ENCODE peak calls at places on chromosomes 13 and 19, in eight cellular contexts. One of them, this sample, is unnamed.

GRCh38 chr13:39676315-39676876 is 20.9 kb downstream of the COG6 start:
- DNase-seq in lower leg skin: no peak
- DNase-seq in lung: no peak
- DNase-seq in HFFc6: peak; percentile 46
- DNase-seq in ovary: no peak
- DNase-seq in pancreas: no peak
- DNase-seq in activated B cell treated with CpG ODN at 0.5 μM for 24 hours: no peak
- DNase-seq in fibroblast of pulmonary artery: peak; percentile 75
- DNase-seq in this sample: peak; percentile 16

GRCh38 chr13:27797228-27797624 is 4.9 kb downstream of the GSX1 start:
- DNase-seq in activated B cell treated with CpG ODN at 0.5 μM for 24 hours: no peak
- DNase-seq in lower leg skin: no peak
- DNase-seq in pancreas: no peak
- DNase-seq in ovary: no peak
- DNase-seq in fibroblast of pulmonary artery: peak; percentile 31
- DNase-seq in lung: no peak
- DNase-seq in HFFc6: peak; percentile 1
- DNase-seq in this sample: peak; percentile 37

GRCh38 chr19:34430738-34431625 is 2.8 kb downstream of the UBA2 start:
- DNase-seq in activated B cell treated with CpG ODN at 0.5 μM for 24 hours: no peak
- DNase-seq in fibroblast of pulmonary artery: peak; percentile 70
- DNase-seq in ovary: no peak
- DNase-seq in lower leg skin: no peak
- DNase-seq in lung: no peak
- DNase-seq in HFFc6: peak; percentile 58
- DNase-seq in pancreas: no peak
- DNase-seq in this sample: peak; percentile 51

GRCh38 chr13:114099918-114100445 is 32.4 kb downstream of the RASA3 start:
- DNase-seq in lower leg skin: no peak
- DNase-seq in activated B cell treated with CpG ODN at 0.5 μM for 24 hours: no peak
- DNase-seq in pancreas: no peak
- DNase-seq in HFFc6: no peak
- DNase-seq in ovary: peak; percentile 22
- DNase-seq in lung: no peak
- DNase-seq in fibroblast of pulmonary artery: peak; percentile 37
- DNase-seq in this sample: no peak

GRCh38 chr13:109211616-109212015 is 574.8 kb downstream of the IRS2 start:
- DNase-seq in pancreas: no peak
- DNase-seq in lower leg skin: no peak
- DNase-seq in ovary: no peak
- DNase-seq in lung: no peak
- DNase-seq in fibroblast of pulmonary artery: peak; percentile 13
- DNase-seq in activated B cell treated with CpG ODN at 0.5 μM for 24 hours: no peak
- DNase-seq in HFFc6: peak; percentile 64
- DNase-seq in this sample: peak; percentile 2

GRCh38 chr13:98976338-98976737 is 1.5 kb downstream of the DOCK9 start:
- DNase-seq in ovary: no peak
- DNase-seq in lower leg skin: no peak
- DNase-seq in fibroblast of pulmonary artery: peak; percentile 50
- DNase-seq in HFFc6: no peak
- DNase-seq in pancreas: no peak
- DNase-seq in activated B cell treated with CpG ODN at 0.5 μM for 24 hours: no peak
- DNase-seq in lung: no peak
- DNase-seq in this sample: no peak

GRCh38 chr19:38649305-38650179 is 2.1 kb downstream of the ACTN4 start:
- DNase-seq in activated B cell treated with CpG ODN at 0.5 μM for 24 hours: no peak
- DNase-seq in ovary: no peak
- DNase-seq in fibroblast of pulmonary artery: no peak
- DNase-seq in lung: peak; percentile 62
- DNase-seq in HFFc6: no peak
- DNase-seq in pancreas: peak; percentile 76
- DNase-seq in lower leg skin: no peak
- DNase-seq in this sample: peak; percentile 80

GRCh38 chr19:13007292-13008045 is 12.2 kb downstream of the NFIX start:
- DNase-seq in activated B cell treated with CpG ODN at 0.5 μM for 24 hours: no peak
- DNase-seq in fibroblast of pulmonary artery: no peak
- DNase-seq in lung: peak; percentile 89
- DNase-seq in lower leg skin: peak; percentile 79
- DNase-seq in ovary: peak; percentile 77
- DNase-seq in pancreas: peak; percentile 67
- DNase-seq in HFFc6: no peak
- DNase-seq in this sample: no peak

GRCh38 chr19:14395710-14396338 is 14.6 kb downstream of the ADGRE5 start:
- DNase-seq in ovary: no peak
- DNase-seq in pancreas: no peak
- DNase-seq in fibroblast of pulmonary artery: no peak
- DNase-seq in lower leg skin: no peak
- DNase-seq in activated B cell treated with CpG ODN at 0.5 μM for 24 hours: no peak
- DNase-seq in lung: no peak
- DNase-seq in HFFc6: no peak
- DNase-seq in this sample: no peak

GRCh38 chr19:33273881-33274662 is 28.3 kb downstream of the CEBPA start:
- DNase-seq in lung: peak; percentile 76
- DNase-seq in HFFc6: peak; percentile 68
- DNase-seq in ovary: no peak
- DNase-seq in activated B cell treated with CpG ODN at 0.5 μM for 24 hours: no peak
- DNase-seq in pancreas: no peak
- DNase-seq in lower leg skin: no peak
- DNase-seq in fibroblast of pulmonary artery: peak; percentile 85
- DNase-seq in this sample: peak; percentile 70

GRCh38 chr13:21221268-21221667 is 44.8 kb downstream of the MRPL57 start:
- DNase-seq in fibroblast of pulmonary artery: no peak
- DNase-seq in HFFc6: no peak
- DNase-seq in activated B cell treated with CpG ODN at 0.5 μM for 24 hours: no peak
- DNase-seq in ovary: no peak
- DNase-seq in lower leg skin: no peak
- DNase-seq in lung: no peak
- DNase-seq in pancreas: no peak
- DNase-seq in this sample: no peak

GRCh38 chr19:48203227-48203793 is 32.8 kb downstream of the ZSWIM9 start:
- DNase-seq in ovary: no peak
- DNase-seq in pancreas: no peak
- DNase-seq in fibroblast of pulmonary artery: no peak
- DNase-seq in lower leg skin: no peak
- DNase-seq in activated B cell treated with CpG ODN at 0.5 μM for 24 hours: no peak
- DNase-seq in lung: no peak
- DNase-seq in HFFc6: no peak
- DNase-seq in this sample: no peak

GRCh38 chr13:100797921-100798320 is 123.3 kb upstream of the TMTC4 start:
- DNase-seq in pancreas: no peak
- DNase-seq in lung: no peak
- DNase-seq in activated B cell treated with CpG ODN at 0.5 μM for 24 hours: no peak
- DNase-seq in HFFc6: no peak
- DNase-seq in fibroblast of pulmonary artery: no peak
- DNase-seq in ovary: no peak
- DNase-seq in lower leg skin: no peak
- DNase-seq in this sample: no peak

GRCh38 chr13:99087130-99087953 is 109.5 kb upstream of the DOCK9 start:
- DNase-seq in activated B cell treated with CpG ODN at 0.5 μM for 24 hours: peak; percentile 92
- DNase-seq in ovary: peak; percentile 90
- DNase-seq in fibroblast of pulmonary artery: peak; percentile 84
- DNase-seq in pancreas: peak; percentile 90
- DNase-seq in lower leg skin: peak; percentile 86
- DNase-seq in lung: peak; percentile 93
- DNase-seq in HFFc6: peak; percentile 73
- DNase-seq in this sample: peak; percentile 76

GRCh38 chr13:82627183-82627582 is 1255.1 kb downstream of the SLITRK1 start:
- DNase-seq in ovary: no peak
- DNase-seq in pancreas: no peak
- DNase-seq in lower leg skin: no peak
- DNase-seq in lung: no peak
- DNase-seq in activated B cell treated with CpG ODN at 0.5 μM for 24 hours: no peak
- DNase-seq in HFFc6: peak; percentile 79
- DNase-seq in fibroblast of pulmonary artery: peak; percentile 24
- DNase-seq in this sample: no peak

GRCh38 chr19:42270346-42271044 is 1.4 kb downstream of the CIC start:
- DNase-seq in lower leg skin: no peak
- DNase-seq in lung: no peak
- DNase-seq in activated B cell treated with CpG ODN at 0.5 μM for 24 hours: peak; percentile 36
- DNase-seq in fibroblast of pulmonary artery: peak; percentile 62
- DNase-seq in pancreas: peak; percentile 63
- DNase-seq in ovary: peak; percentile 65
- DNase-seq in HFFc6: peak; percentile 82
- DNase-seq in this sample: peak; percentile 35

GRCh38 chr13:107361666-107362065 is 793.7 kb upstream of the ARGLU1 start:
- DNase-seq in activated B cell treated with CpG ODN at 0.5 μM for 24 hours: no peak
- DNase-seq in HFFc6: no peak
- DNase-seq in lung: no peak
- DNase-seq in lower leg skin: no peak
- DNase-seq in pancreas: no peak
- DNase-seq in fibroblast of pulmonary artery: peak; percentile 50
- DNase-seq in ovary: no peak
- DNase-seq in this sample: no peak

GRCh38 chr13:40992678-40993077 is 26.4 kb downstream of the ELF1 start:
- DNase-seq in HFFc6: no peak
- DNase-seq in activated B cell treated with CpG ODN at 0.5 μM for 24 hours: no peak
- DNase-seq in fibroblast of pulmonary artery: no peak
- DNase-seq in ovary: no peak
- DNase-seq in lung: no peak
- DNase-seq in lower leg skin: no peak
- DNase-seq in pancreas: no peak
- DNase-seq in this sample: no peak

GRCh38 chr19:38208571-38208970 is 15.5 kb downstream of the DPF1 start:
- DNase-seq in activated B cell treated with CpG ODN at 0.5 μM for 24 hours: no peak
- DNase-seq in pancreas: no peak
- DNase-seq in lower leg skin: no peak
- DNase-seq in fibroblast of pulmonary artery: no peak
- DNase-seq in HFFc6: no peak
- DNase-seq in lung: no peak
- DNase-seq in ovary: no peak
- DNase-seq in this sample: no peak

DNA sequence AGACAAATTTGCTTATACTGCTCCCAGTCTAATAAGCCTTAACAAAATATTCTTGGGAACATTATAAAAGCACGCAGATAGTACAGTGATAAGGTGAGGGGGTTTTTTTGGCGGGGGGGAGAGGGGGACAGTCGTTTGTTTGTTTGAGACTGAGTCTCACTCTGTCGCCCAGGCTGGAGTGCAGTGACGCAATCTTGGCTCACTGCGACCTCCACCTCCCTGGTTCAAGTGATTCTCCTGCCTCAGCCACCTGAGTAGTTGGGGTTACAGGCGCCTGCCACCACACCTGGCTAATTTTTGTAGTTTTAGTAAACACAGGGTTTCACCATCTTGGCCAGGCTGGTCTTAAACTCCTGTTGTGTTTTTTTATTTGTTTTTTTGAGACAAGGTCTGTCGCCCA is 203.0 kb upstream of the TSC22D1 start:
- DNase-seq in lung: no peak
- DNase-seq in fibroblast of pulmonary artery: no peak
- DNase-seq in HFFc6: no peak
- DNase-seq in lower leg skin: no peak
- DNase-seq in pancreas: no peak
- DNase-seq in activated B cell treated with CpG ODN at 0.5 μM for 24 hours: no peak
- DNase-seq in ovary: no peak
- DNase-seq in this sample: no peak
- TF ChIP-seq CTCF in lung: no peak
- TF ChIP-seq CTCF in fibroblast of pulmonary artery: no peak
- TF ChIP-seq CTCF in HFFc6: no peak
- TF ChIP-seq CTCF in lower leg skin: no peak
- TF ChIP-seq CTCF in pancreas: no peak
- TF ChIP-seq CTCF in activated B cell treated with CpG ODN at 0.5 μM for 24 hours: no peak
- TF ChIP-seq CTCF in ovary: no peak
- TF ChIP-seq CTCF in this sample: no peak

DNA sequence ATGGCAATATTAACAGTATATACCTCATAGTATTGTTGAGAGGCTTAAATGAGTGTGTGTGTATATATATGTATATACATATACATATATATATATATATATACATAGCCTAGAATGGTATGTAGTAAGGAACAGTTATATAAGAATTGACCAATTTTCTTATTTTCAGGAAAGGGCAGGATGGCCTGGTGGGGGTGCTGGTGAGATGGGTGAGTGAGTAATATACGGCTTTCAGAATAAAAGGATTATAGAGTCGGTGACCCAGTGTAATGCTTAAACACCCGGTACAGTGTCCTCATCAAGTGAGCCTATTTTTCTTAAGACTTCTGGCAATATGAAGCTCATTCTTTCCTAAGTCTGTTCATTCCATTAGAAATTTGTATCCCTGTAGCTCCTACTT is 11.7 kb upstream of the FAM216B start:
- DNase-seq in lung: no peak
- DNase-seq in lower leg skin: no peak
- DNase-seq in activated B cell treated with CpG ODN at 0.5 μM for 24 hours: no peak
- DNase-seq in ovary: no peak
- DNase-seq in pancreas: no peak
- DNase-seq in fibroblast of pulmonary artery: no peak
- DNase-seq in HFFc6: no peak
- DNase-seq in this sample: no peak
- TF ChIP-seq CTCF in lung: no peak
- TF ChIP-seq CTCF in lower leg skin: no peak
- TF ChIP-seq CTCF in activated B cell treated with CpG ODN at 0.5 μM for 24 hours: no peak
- TF ChIP-seq CTCF in ovary: no peak
- TF ChIP-seq CTCF in pancreas: no peak
- TF ChIP-seq CTCF in fibroblast of pulmonary artery: no peak
- TF ChIP-seq CTCF in HFFc6: peak; percentile 19
- TF ChIP-seq CTCF in this sample: no peak

GRCh38 chr19:47018923-47019322 is 714 bp upstream of the NPAS1 start:
- DNase-seq in lung: no peak
- DNase-seq in ovary: no peak
- DNase-seq in HFFc6: no peak
- DNase-seq in fibroblast of pulmonary artery: no peak
- DNase-seq in pancreas: no peak
- DNase-seq in lower leg skin: no peak
- DNase-seq in activated B cell treated with CpG ODN at 0.5 μM for 24 hours: no peak
- DNase-seq in this sample: no peak
- TF ChIP-seq CTCF in lung: no peak
- TF ChIP-seq CTCF in ovary: no peak
- TF ChIP-seq CTCF in HFFc6: no peak
- TF ChIP-seq CTCF in fibroblast of pulmonary artery: no peak
- TF ChIP-seq CTCF in pancreas: no peak
- TF ChIP-seq CTCF in lower leg skin: no peak
- TF ChIP-seq CTCF in activated B cell treated with CpG ODN at 0.5 μM for 24 hours: no peak
- TF ChIP-seq CTCF in this sample: no peak

DNA sequence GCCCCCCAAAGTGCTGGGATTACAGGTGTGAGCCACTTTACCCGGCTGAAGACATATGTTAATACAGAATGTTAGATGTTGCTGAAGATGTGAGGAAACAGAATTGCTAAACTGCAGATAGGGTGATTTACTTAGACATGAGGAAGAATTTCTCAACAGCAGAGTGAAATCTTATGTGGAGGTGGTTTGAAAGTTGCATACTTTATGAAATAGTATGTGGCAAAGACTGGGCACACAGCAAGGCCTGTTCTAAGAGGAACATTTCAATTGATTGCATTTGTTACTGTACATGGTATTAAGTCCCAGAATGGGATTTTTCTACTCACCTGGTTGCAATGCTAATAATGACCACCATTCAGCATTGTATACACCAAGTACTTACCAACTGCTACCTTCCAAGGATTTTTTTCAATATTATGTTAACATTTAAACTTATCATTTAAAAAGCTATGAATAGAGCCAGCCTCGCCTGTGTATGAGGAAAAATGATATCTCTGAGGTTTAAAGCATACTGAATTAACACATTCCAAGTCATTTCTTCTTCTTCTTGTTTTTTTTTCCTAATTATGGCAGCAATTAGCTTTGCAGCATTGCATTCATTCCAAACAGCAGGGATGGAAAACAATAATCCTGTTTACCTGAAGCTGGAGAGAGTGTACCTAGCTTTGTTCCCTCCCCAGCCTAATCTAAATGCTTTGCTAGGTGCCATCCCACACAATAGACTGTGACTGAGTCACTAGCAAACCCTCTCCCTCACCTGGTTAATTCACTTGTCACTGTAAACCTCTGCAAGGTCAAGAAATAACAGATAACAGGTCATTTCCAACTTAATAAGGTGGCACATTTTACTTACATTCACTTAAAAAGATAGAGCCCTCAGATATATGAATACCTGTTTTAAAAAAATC is 19.4 kb upstream of the KLF5 start:
- DNase-seq in pancreas: no peak
- DNase-seq in HFFc6: no peak
- DNase-seq in ovary: no peak
- DNase-seq in lower leg skin: no peak
- DNase-seq in lung: no peak
- DNase-seq in activated B cell treated with CpG ODN at 0.5 μM for 24 hours: no peak
- DNase-seq in fibroblast of pulmonary artery: no peak
- DNase-seq in this sample: no peak
- TF ChIP-seq CTCF in pancreas: no peak
- TF ChIP-seq CTCF in HFFc6: peak; percentile 29
- TF ChIP-seq CTCF in ovary: no peak
- TF ChIP-seq CTCF in lower leg skin: no peak
- TF ChIP-seq CTCF in lung: no peak
- TF ChIP-seq CTCF in activated B cell treated with CpG ODN at 0.5 μM for 24 hours: no peak
- TF ChIP-seq CTCF in fibroblast of pulmonary artery: no peak
- TF ChIP-seq CTCF in this sample: no peak

This sample was measured in Calu3.